ENCODE peak calls at places on chromosomes 16 and 17, in four cellular contexts. O is CD8-positive, alpha-beta memory T cell; P is CD8-positive, alpha-beta T cell; E is lower leg skin. B is an unnamed sample.

GRCh38 chr16:74677868-74678267 is 11.2 kb upstream of the RFWD3 start:
- DNase-seq in P (no peak), O (no peak), E (no peak), B (no peak)

GRCh38 chr17:67891481-67892119 is 66.3 kb downstream of the BPTF start:
- DNase-seq in E (no peak), P (no peak), O (no peak), B (peak)

GRCh38 chr16:30778549-30779244 is 8.3 kb downstream of the ZNF629 start:
- DNase-seq in O (no peak), E (no peak), P (no peak), B (no peak)

GRCh38 chr17:600576-601301 is 113.9 kb downstream of the VPS53 start:
- DNase-seq in P (no peak), E (no peak), O (no peak), B (no peak)

GRCh38 chr17:5133311-5133710 is 17.5 kb downstream of the USP6 start:
- DNase-seq in E (no peak), P (no peak), O (no peak), B (no peak)

GRCh38 chr16:31455601-31456314 is 3.5 kb upstream of the ARMC5 start:
- DNase-seq in E (no peak), O (no peak), P (no peak), B (no peak)

GRCh38 chr16:4556112-4556511 is at the start of gene C16orf96:
- DNase-seq in E (no peak), P (no peak), O (no peak), B (no peak)

GRCh38 chr16:17305694-17306093 is 165.1 kb downstream of the XYLT1 start:
- DNase-seq in E (no peak), P (no peak), O (no peak), B (no peak)

GRCh38 chr17:37689317-37689716 is 46.1 kb upstream of the DDX52 start:
- DNase-seq in E (no peak), O (no peak), P (no peak), B (no peak)

GRCh38 chr17:41522301-41523224 is 3.9 kb upstream of the KRT15 start:
- DNase-seq in E (no peak), P (no peak), O (no peak), B (no peak)

GRCh38 chr17:64418506-64419339 is 28.1 kb upstream of the PECAM1 start:
- DNase-seq in O (no peak), P (no peak), E (no peak), B (peak)

GRCh38 chr17:45381001-45381400 is 51.7 kb downstream of the ARHGAP27 start:
- DNase-seq in O (no peak), E (no peak), P (no peak), B (no peak)

GRCh38 chr16:48576927-48577326 is 33.1 kb downstream of the N4BP1 start:
- DNase-seq in E (no peak), P (no peak), O (no peak), B (no peak)

GRCh38 chr17:72393553-72393952 is 272.7 kb downstream of the SOX9 start:
- DNase-seq in E (no peak), P (no peak), O (no peak), B (no peak)

DNA sequence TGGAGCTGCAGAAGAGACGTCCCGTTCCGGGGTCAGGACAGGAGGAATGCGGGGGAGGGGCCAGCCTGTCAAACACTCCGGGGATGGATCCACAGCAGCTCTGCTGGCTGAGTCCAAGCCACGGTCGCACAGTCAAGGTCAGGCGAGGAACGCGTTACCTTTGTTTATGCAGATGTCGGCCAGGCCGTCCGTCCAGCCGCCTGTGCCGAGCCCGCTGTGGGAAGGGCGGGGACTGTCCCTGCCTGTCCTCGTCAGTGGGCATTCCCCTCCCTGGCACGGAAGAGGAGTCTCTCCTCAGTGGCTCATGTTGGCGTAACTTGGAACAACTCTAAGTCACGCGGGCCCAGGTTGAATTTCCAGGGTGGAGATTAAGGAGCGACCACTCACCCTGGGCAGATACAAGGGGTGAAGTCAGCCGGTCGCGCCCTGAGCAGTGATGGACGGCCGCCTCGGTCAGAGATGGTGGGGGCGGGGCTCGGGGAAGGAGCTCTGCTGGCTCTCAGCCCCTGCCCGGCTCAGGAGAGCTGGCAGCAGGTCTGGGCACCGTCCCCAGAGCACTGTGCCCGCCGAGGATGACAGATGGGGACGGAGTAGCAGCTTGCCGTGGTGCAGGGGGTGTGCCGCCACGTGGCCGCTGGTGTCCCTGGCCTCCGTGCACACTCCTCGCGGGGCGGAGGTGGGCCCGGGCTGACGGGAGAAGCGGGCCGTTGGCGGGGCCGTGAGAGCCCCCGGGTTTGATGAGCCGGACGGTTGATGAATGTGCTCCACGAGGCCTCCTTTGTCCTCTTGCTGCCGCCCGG is 7.3 kb downstream of the CACNA1H start:
- DNase-seq in P (no peak), O (no peak), E (no peak), B (no peak)
- H3K4me3 ChIP-seq in P (no peak), O (no peak), E (no peak), B (no peak)

DNA sequence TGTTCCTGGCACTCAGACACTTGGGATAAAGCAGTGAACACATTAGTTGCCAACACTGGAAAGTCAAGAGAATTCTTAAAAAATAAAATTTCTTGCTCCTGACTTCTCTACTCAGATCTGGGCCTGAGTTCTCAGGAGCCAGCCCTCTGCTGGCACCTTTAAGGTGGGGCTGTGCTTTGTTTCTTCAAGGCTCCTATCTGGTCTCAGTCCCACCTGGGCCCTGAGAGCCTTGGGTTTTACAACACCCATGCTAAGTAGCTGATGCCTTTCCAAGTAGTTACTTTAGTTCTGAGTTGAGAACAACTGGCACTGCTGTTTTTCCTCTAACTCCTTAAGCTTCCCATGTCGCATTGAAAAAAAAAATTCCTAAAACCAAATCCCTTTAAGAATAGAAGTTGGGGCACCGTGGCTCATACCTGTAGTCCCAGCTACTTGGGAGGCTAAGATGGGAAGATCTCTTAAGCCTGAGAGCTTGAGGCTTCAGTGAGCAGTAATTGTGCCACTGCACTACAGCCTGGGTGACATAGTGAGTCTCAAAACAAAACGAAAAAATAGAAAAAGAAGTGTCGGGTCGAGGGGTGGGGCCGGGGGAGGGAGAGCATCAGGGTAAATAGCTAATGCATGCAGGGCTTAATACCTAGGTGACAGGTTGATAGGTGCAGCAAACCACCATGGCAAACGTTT is 16.6 kb downstream of the CHAD start:
- DNase-seq in P (no peak), E (no peak), O (no peak), B (no peak)
- H3K4me3 ChIP-seq in P (no peak), E (no peak), O (no peak), B (no peak)

GRCh38 chr16:140175-140857 is 1.8 kb upstream of the NPRL3 start:
- DNase-seq in O (no peak), P (no peak), E (no peak), B (no peak)
- H3K4me3 ChIP-seq in O (no peak), P (no peak), E (no peak), B (no peak)

DNA sequence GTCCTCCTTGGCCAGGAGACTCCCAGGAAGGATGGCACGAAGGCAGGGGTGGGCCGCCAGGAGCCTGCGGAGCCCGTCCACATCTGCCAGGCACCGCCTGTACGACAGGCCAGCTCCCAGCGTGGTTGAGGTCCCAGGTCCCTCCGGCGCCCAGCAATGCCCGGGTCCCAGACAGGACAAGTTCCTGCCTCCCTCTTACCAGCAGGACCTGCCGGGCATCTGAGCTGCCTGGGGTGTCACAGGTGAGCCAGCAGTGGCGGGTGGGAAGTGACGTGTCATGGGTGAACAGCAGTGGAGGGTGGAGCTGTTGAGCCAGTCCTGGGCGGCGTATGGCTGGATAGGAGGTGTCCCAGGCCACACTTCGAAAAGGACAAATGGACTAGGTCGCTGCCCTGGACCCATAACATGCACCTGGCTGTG is 15.7 kb upstream of the BAHCC1 start:
- DNase-seq in O (no peak), E (no peak), P (no peak), B (no peak)
- H3K4me3 ChIP-seq in O (no peak), E (no peak), P (no peak), B (no peak)

GRCh38 chr17:29037739-29038465 is 5.0 kb upstream of the PIPOX start:
- DNase-seq in O (no peak), P (no peak), E (no peak), B (no peak)
- H3K4me3 ChIP-seq in O (no peak), P (no peak), E (no peak), B (no peak)

GRCh38 chr16:81440888-81441663 is 3.5 kb upstream of the CMIP start:
- DNase-seq in O (no peak), P (no peak), E (no peak), B (no peak)

GRCh38 chr16:81444448-81445121 is at the start of gene CMIP:
- DNase-seq in O (peak), P (peak), E (peak), B (no peak)

GRCh38 chr16:81442220-81442908 is 2.2 kb upstream of the CMIP start:
- DNase-seq in E (no peak), P (peak), O (no peak), B (no peak)

GRCh38 chr16:81443688-81444447 is 740 bp upstream of the CMIP start:
- DNase-seq in E (peak), P (no peak), O (no peak), B (no peak)

GRCh38 chr16:81442909-81443687 is 1.5 kb upstream of the CMIP start:
- DNase-seq in P (no peak), E (no peak), O (no peak), B (no peak)
- H3K4me3 ChIP-seq in P (no peak), E (no peak), O (no peak), B (no peak)

GRCh38 chr16:86616906-86617305 is 38.6 kb downstream of the FOXL1 start:
- DNase-seq in E (no peak), O (no peak), P (no peak), B (no peak)

GRCh38 chr16:86620184-86620583 is 41.8 kb downstream of the FOXL1 start:
- DNase-seq in E (no peak), P (no peak), O (no peak), B (no peak)

GRCh38 chr16:86621966-86622365 is 43.6 kb downstream of the FOXL1 start:
- DNase-seq in P (no peak), O (no peak), E (no peak), B (no peak)

GRCh38 chr16:86619263-86619935 is 41.0 kb downstream of the FOXL1 start:
- DNase-seq in O (no peak), E (no peak), P (no peak), B (no peak)

GRCh38 chr16:86618431-86619262 is 40.3 kb downstream of the FOXL1 start:
- DNase-seq in E (no peak), P (no peak), O (no peak), B (no peak)
- H3K4me3 ChIP-seq in E (no peak), P (no peak), O (no peak), B (no peak)

GRCh38 chr16:73124097-73124652 is 76.2 kb upstream of the ZFHX3 start:
- DNase-seq in P (no peak), E (no peak), O (no peak), B (no peak)

GRCh38 chr16:73122604-73123386 is 74.9 kb upstream of the ZFHX3 start:
- DNase-seq in P (no peak), E (no peak), O (no peak), B (no peak)

GRCh38 chr16:73126453-73126853 is 78.5 kb upstream of the ZFHX3 start:
- DNase-seq in E (peak), P (no peak), O (no peak), B (peak)

GRCh38 chr16:73124665-73125064 is 76.7 kb upstream of the ZFHX3 start:
- DNase-seq in O (no peak), E (no peak), P (no peak), B (no peak)

GRCh38 chr16:73125860-73126259 is 77.9 kb upstream of the ZFHX3 start:
- DNase-seq in O (no peak), E (peak), P (no peak), B (no peak)
- H3K4me3 ChIP-seq in O (no peak), E (no peak), P (no peak), B (no peak)

GRCh38 chr17:31496601-31497000 is 105.1 kb downstream of the RAB11FIP4 start:
- DNase-seq in P (no peak), O (no peak), E (no peak), B (no peak)

GRCh38 chr17:31493656-31494155 is 102.2 kb downstream of the RAB11FIP4 start:
- DNase-seq in P (no peak), O (no peak), E (no peak), B (no peak)

GRCh38 chr17:31494259-31495048 is 103.0 kb downstream of the RAB11FIP4 start:
- DNase-seq in P (no peak), O (peak), E (no peak), B (no peak)

GRCh38 chr17:31496097-31496496 is 104.6 kb downstream of the RAB11FIP4 start:
- DNase-seq in O (no peak), P (no peak), E (no peak), B (no peak)

GRCh38 chr17:31495049-31495885 is 103.8 kb downstream of the RAB11FIP4 start:
- DNase-seq in O (no peak), E (no peak), P (no peak), B (no peak)
- H3K4me3 ChIP-seq in O (peak), E (no peak), P (peak), B (no peak)

DNA sequence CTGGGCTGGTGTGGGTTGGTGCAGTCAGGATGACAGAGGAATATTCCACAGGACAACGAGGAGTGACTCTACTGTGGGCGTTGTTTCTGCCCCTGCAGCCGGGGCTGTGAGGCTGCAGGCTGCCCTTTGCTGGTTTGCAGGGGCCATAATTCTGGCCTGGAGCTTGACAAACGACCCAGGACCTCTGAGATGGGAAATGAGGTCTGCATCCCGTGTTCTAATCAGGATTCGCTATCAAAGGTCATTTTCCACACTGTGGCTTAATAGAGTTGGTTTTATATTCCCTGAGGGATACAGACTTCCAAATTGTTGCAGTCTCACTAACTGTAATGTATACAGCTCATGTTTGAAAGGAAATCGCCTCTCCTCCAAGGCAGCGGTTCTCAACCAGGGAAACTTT is 180.9 kb downstream of the RPTOR start:
- DNase-seq in O (no peak), E (no peak), P (no peak), B (no peak)
- H3K4me3 ChIP-seq in O (no peak), E (no peak), P (no peak), B (no peak)